ENCODE peak calls at places on chromosome 12, in nine cellular contexts. M, E, Z, F, J, D, S, B and X are unnamed samples.

GRCh38 chr12:108833757-108834472 is 23.5 kb downstream of the SSH1 start:
- DNase-seq in M (no peak), E (peak), Z (peak), F (peak), J (no peak), D (peak), S (no peak), B (peak), X (no peak)

GRCh38 chr12:93978553-93978952 is 169.8 kb upstream of the PLXNC1 start:
- DNase-seq in M (peak), E (peak), Z (peak), F (no peak), J (peak), D (peak), S (no peak), B (no peak), X (peak)

GRCh38 chr12:48189331-48190125 is 6.1 kb downstream of the CCDC184 start:
- DNase-seq in M (peak), E (peak), Z (peak), F (peak), J (peak), D (peak), S (peak), B (no peak), X (no peak)

GRCh38 chr12:55738113-55739024 is 4.6 kb upstream of the GDF11 start:
- DNase-seq in M (peak), E (peak), Z (peak), F (peak), J (peak), D (peak), S (peak), B (peak), X (no peak)

GRCh38 chr12:26226629-26227375 is 31.4 kb downstream of the SSPN start:
- DNase-seq in M (peak), E (no peak), Z (no peak), F (no peak), J (peak), D (no peak), S (no peak), B (peak), X (no peak)

GRCh38 chr12:112788205-112788604 is 3.3 kb upstream of the RPH3A start:
- DNase-seq in M (no peak), E (no peak), Z (no peak), F (no peak), J (no peak), D (no peak), S (no peak), B (no peak), X (no peak)

GRCh38 chr12:70883855-70884254 is 36.7 kb downstream of the PTPRR start:
- DNase-seq in M (no peak), E (no peak), Z (no peak), F (no peak), J (no peak), D (no peak), S (no peak), B (no peak), X (no peak)

GRCh38 chr12:93361159-93361919 is 16.4 kb upstream of the NUDT4 start:
- DNase-seq in M (peak), E (peak), Z (peak), F (peak), J (no peak), D (no peak), S (no peak), B (peak), X (peak)

GRCh38 chr12:3148366-3149000 is 71.3 kb downstream of the TSPAN9 start:
- DNase-seq in M (no peak), E (peak), Z (no peak), F (no peak), J (no peak), D (peak), S (no peak), B (peak), X (no peak)

GRCh38 chr12:109996483-109996853 is 300 bp upstream of the GIT2 start:
- DNase-seq in M (no peak), E (no peak), Z (no peak), F (no peak), J (no peak), D (no peak), S (no peak), B (no peak), X (no peak)

GRCh38 chr12:58443273-58443980 is 476.9 kb downstream of the LRIG3 start:
- DNase-seq in M (peak), E (peak), Z (peak), F (no peak), J (peak), D (no peak), S (peak), B (no peak), X (no peak)
- TF ChIP-seq CTCF in M (peak), E (peak), Z (peak), F (peak), J (peak), D (no peak), S (peak), B (no peak), X (peak)

GRCh38 chr12:104840262-104840661 is 117.8 kb downstream of the SLC41A2 start:
- DNase-seq in M (no peak), E (no peak), Z (no peak), F (no peak), J (no peak), D (no peak), S (no peak), B (no peak), X (no peak)
- H3K4me3 ChIP-seq in M (no peak), E (no peak), Z (no peak), F (no peak), J (no peak), D (no peak), S (no peak), B (no peak), X (no peak)

DNA sequence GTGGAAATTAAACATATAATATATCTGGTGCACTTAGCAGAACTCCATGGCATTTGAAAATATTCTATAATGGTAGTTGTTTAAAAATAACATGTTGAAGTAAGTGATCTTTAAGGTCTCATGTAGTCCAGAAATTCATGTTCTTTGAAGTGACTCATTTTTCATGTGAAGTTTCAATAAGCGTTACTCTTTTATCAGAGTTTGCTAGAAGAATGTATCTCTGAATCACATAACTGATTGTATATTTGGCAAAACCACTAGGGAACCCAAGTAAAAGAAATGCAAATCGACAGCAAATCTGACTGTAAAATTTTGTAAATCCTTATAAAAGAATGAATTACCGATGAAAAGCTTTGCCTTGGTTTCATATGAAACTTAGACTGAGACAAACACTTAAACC is 463.3 kb downstream of the TMTC2 start:
- DNase-seq in M (no peak), E (no peak), Z (no peak), F (no peak), J (no peak), D (no peak), S (no peak), B (no peak), X (no peak)
- TF ChIP-seq CTCF in M (no peak), E (no peak), Z (no peak), F (no peak), J (no peak), D (no peak), S (no peak), B (no peak), X (no peak)

DNA sequence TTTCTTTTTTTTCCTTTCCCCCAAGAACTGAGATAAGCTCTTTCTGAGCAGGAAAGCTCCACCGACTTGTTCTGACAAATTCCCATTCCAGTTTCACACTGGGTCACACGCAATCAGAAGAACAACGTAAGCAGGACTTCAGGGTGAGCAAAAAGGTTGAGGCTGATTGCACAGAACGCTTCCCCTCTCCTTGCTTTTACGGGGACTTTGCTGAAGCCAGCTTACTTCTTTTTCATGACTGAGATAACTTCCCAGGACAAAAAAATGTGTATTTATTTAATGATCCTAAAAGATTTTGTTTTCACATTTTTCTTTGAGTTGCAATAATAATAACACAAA is 153.2 kb downstream of the PHLDA1 start:
- DNase-seq in M (peak), E (peak), Z (peak), F (no peak), J (peak), D (no peak), S (no peak), B (no peak), X (no peak)
- H3K4me3 ChIP-seq in M (no peak), E (no peak), Z (no peak), F (no peak), J (no peak), D (no peak), S (no peak), B (no peak), X (no peak)

DNA sequence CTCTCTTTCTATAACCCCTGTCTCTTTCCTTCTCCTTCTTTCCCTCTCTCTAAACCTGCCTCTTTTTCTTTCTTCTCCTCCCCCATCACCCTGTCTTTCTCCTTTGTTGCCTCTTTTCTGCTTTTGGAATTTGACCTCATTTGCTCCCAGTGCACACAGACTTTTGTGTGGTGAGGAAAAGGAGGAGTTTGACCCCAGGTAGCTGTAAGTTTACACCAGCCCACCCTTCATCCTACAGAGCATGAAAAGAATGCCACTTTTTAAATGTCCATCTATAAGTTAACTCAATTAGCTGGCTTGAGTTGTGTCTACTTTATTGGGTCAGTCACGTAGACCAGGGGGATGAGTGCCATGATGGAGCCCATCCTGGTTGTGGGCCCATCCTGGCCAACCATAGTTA is 146.8 kb upstream of the SLC38A2 start:
- DNase-seq in M (no peak), E (no peak), Z (no peak), F (no peak), J (no peak), D (no peak), S (no peak), B (no peak), X (no peak)
- TF ChIP-seq CTCF in M (no peak), E (no peak), Z (no peak), F (no peak), J (no peak), D (no peak), S (no peak), B (no peak), X (no peak)

GRCh38 chr12:43118881-43119280 is 433.1 kb downstream of the ADAMTS20 start:
- DNase-seq in M (no peak), E (no peak), Z (no peak), F (no peak), J (no peak), D (no peak), S (no peak), B (no peak), X (no peak)
- H3K4me3 ChIP-seq in M (no peak), E (no peak), Z (no peak), F (no peak), J (no peak), D (no peak), S (no peak), B (no peak), X (no peak)

GRCh38 chr12:40969796-40970195 is 218.3 kb upstream of the PDZRN4 start:
- DNase-seq in M (no peak), E (no peak), Z (no peak), F (no peak), J (no peak), D (no peak), S (no peak), B (no peak), X (no peak)

GRCh38 chr12:40971911-40972310 is 216.2 kb upstream of the PDZRN4 start:
- DNase-seq in M (no peak), E (peak), Z (peak), F (peak), J (no peak), D (no peak), S (no peak), B (no peak), X (no peak)

GRCh38 chr12:40970320-40970907 is 217.7 kb upstream of the PDZRN4 start:
- DNase-seq in M (peak), E (no peak), Z (no peak), F (no peak), J (peak), D (no peak), S (peak), B (no peak), X (no peak)
- TF ChIP-seq CTCF in M (no peak), E (peak), Z (no peak), F (no peak), J (no peak), D (no peak), S (peak), B (no peak), X (no peak)

GRCh38 chr12:65835256-65835655 is 11.0 kb downstream of the HMGA2 start:
- DNase-seq in M (no peak), E (no peak), Z (no peak), F (no peak), J (no peak), D (no peak), S (no peak), B (no peak), X (no peak)

GRCh38 chr12:65836419-65837197 is 12.3 kb downstream of the HMGA2 start:
- DNase-seq in M (no peak), E (no peak), Z (peak), F (no peak), J (no peak), D (no peak), S (peak), B (no peak), X (no peak)

GRCh38 chr12:65838330-65838976 is 14.2 kb downstream of the HMGA2 start:
- DNase-seq in M (no peak), E (no peak), Z (no peak), F (no peak), J (no peak), D (no peak), S (no peak), B (no peak), X (no peak)

GRCh38 chr12:65840793-65841670 is 16.7 kb downstream of the HMGA2 start:
- DNase-seq in M (no peak), E (no peak), Z (no peak), F (no peak), J (no peak), D (no peak), S (no peak), B (no peak), X (no peak)

GRCh38 chr12:65839027-65839426 is 14.7 kb downstream of the HMGA2 start:
- DNase-seq in M (no peak), E (no peak), Z (no peak), F (no peak), J (no peak), D (no peak), S (no peak), B (no peak), X (no peak)
- H3K4me3 ChIP-seq in M (no peak), E (no peak), Z (no peak), F (no peak), J (no peak), D (no peak), S (no peak), B (no peak), X (no peak)

DNA sequence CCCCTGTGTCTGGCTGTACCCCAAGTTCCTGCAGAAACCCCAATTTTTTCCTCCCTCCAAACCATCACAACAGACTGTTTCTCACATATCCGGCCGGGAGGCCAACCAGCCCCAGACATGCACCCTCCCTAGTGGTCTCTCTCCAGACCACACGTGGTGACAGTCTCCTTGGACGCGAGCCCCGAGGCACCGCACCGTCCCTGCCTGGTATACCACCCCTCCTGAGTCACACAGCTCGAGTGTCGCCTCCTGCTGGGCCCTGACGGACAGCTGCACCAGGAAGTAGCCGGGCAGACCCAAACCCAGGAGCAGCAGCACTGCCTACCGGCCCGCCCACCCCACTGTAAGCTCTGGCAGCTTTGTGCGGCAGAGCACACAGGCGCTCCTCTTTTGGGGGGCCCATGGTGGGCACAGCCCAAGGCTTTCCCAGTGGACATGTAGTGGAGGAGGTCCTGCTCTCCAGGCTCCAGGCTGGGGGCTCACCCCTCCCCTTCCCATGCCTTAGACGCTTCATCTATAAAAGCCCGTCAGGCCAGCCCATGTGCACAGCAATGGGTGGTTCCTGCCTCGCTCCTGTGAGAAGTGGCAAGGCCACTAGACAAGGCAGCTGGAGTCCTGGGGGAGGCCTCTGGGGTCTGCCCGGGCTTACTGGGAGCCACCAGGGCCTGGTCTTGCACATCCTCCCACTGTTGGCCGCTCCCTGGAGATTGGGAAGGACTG is 97.5 kb downstream of the RFLNA start:
- DNase-seq in M (no peak), E (peak), Z (peak), F (no peak), J (no peak), D (peak), S (peak), B (no peak), X (no peak)
- TF ChIP-seq CTCF in M (peak), E (peak), Z (peak), F (peak), J (no peak), D (no peak), S (no peak), B (no peak), X (peak)